ENCODE peak calls at places on chromosomes 3 and 15, in six cellular contexts. Q is CD4-positive, CD25-positive, alpha-beta regulatory T cell; B is IMR-90; M is psoas muscle; Y is osteoblast; H is GM06990. T is an unnamed sample. For H3K27me3, the result is how much of the 10 kb centered on the place peaks cover.

GRCh38 chr3:11662392-11662990 is 18.8 kb upstream of the VGLL4 start:
- DNase-seq in M (no peak), Q (no peak), B (no peak), Y (peak), H (no peak), T (no peak)

GRCh38 chr15:70056091-70056680 is 41.5 kb downstream of the TLE3 start:
- DNase-seq in M (no peak), B (no peak), H (no peak), Y (no peak), Q (no peak), T (no peak)

GRCh38 chr3:133674290-133674912 is 12.7 kb upstream of the TOPBP1 start:
- DNase-seq in H (peak), Q (no peak), Y (peak), M (no peak), B (no peak), T (no peak)

GRCh38 chr15:92277776-92278175 is 115.9 kb upstream of the ST8SIA2 start:
- DNase-seq in Q (no peak), Y (no peak), H (no peak), B (no peak), M (no peak), T (no peak)

GRCh38 chr3:10410383-10411002 is 89.6 kb upstream of the SEC13 start:
- DNase-seq in B (no peak), H (no peak), Q (no peak), Y (peak), M (no peak), T (no peak)

GRCh38 chr3:197088370-197088769 is 58.8 kb upstream of the MELTF start:
- DNase-seq in H (no peak), B (no peak), M (no peak), Y (no peak), Q (no peak), T (no peak)

GRCh38 chr15:28995193-28995592 is 109.4 kb downstream of the APBA2 start:
- DNase-seq in H (no peak), B (no peak), M (no peak), Y (no peak), Q (no peak), T (no peak)

GRCh38 chr3:59043391-59043790 is 6.4 kb downstream of the CFAP20DC start:
- DNase-seq in H (no peak), Q (no peak), Y (no peak), M (no peak), B (no peak), T (no peak)

GRCh38 chr15:20310603-20311002 is 231.0 kb downstream of the GOLGA6L6 start:
- DNase-seq in Q (no peak), Y (no peak), M (no peak), B (no peak), H (no peak), T (no peak)

GRCh38 chr3:50292924-50293801 is 934 bp upstream of the IFRD2 start:
- DNase-seq in B (no peak), M (no peak), Q (no peak), Y (peak), H (no peak), T (no peak)

GRCh38 chr3:40524571-40525285 is at the start of gene ZNF621:
- DNase-seq in Q (peak), M (peak), Y (peak), H (peak), B (peak), T (peak)

GRCh38 chr15:56917652-56918045 is 795 bp upstream of the TCF12 start:
- DNase-seq in Y (no peak), H (no peak), B (no peak), M (no peak), Q (no peak), T (no peak)

GRCh38 chr3:187736418-187736871 is 8.8 kb downstream of the BCL6 start:
- DNase-seq in B (peak), H (no peak), M (peak), Y (peak), Q (no peak), T (no peak)

GRCh38 chr3:107431298-107432012 is 54.2 kb downstream of the CCDC54 start:
- DNase-seq in Y (peak), M (peak), B (peak), Q (peak), H (peak), T (peak)

GRCh38 chr3:46935168-46935858 is 41.2 kb downstream of the CCDC12 start:
- DNase-seq in M (peak), B (peak), Q (no peak), H (no peak), Y (peak), T (no peak)

GRCh38 chr3:86180696-86181095 is 810.3 kb downstream of the VGLL3 start:
- DNase-seq in M (no peak), B (no peak), Q (no peak), Y (no peak), H (no peak), T (no peak)

GRCh38 chr3:157201648-157202278 is 41.8 kb upstream of the CCNL1 start:
- DNase-seq in H (no peak), Y (no peak), M (no peak), B (peak), Q (peak), T (no peak)

GRCh38 chr3:4849739-4850138 is 129.5 kb upstream of the BHLHE40 start:
- DNase-seq in Y (no peak), Q (no peak), H (no peak), M (no peak), B (no peak), T (no peak)

GRCh38 chr3:152177757-152178156 is 91.0 kb upstream of the MBNL1 start:
- DNase-seq in Q (no peak), H (no peak), B (no peak), M (no peak), Y (no peak), T (no peak)

GRCh38 chr3:152174876-152175575 is 93.7 kb upstream of the MBNL1 start:
- DNase-seq in Y (no peak), M (no peak), Q (no peak), B (peak), H (no peak), T (no peak)

GRCh38 chr3:152176998-152177397 is 91.7 kb upstream of the MBNL1 start:
- DNase-seq in H (no peak), M (no peak), B (no peak), Y (no peak), Q (no peak), T (no peak)

GRCh38 chr3:152175576-152175883 is 93.2 kb upstream of the MBNL1 start:
- DNase-seq in B (peak), M (no peak), Q (no peak), H (no peak), Y (no peak), T (no peak)

GRCh38 chr3:152176241-152176640 is 92.5 kb upstream of the MBNL1 start:
- DNase-seq in Y (no peak), H (no peak), B (peak), Q (no peak), M (no peak), T (no peak)
- H3K4me3 ChIP-seq in Y (no peak), H (no peak), B (no peak), Q (no peak), M (no peak), T (no peak)

GRCh38 chr3:45794177-45794560 is 2.2 kb downstream of the SLC6A20 start:
- DNase-seq in B (no peak), H (no peak), Y (no peak), M (no peak), Q (no peak), T (no peak)

GRCh38 chr3:45793482-45794176 is 2.7 kb downstream of the SLC6A20 start:
- DNase-seq in M (no peak), H (no peak), B (no peak), Q (no peak), Y (peak), T (no peak)

GRCh38 chr3:45792036-45792435 is 4.3 kb downstream of the SLC6A20 start:
- DNase-seq in M (no peak), B (no peak), H (no peak), Y (no peak), Q (no peak), T (no peak)

GRCh38 chr3:45790611-45791010 is 5.7 kb downstream of the SLC6A20 start:
- DNase-seq in Y (peak), M (no peak), B (no peak), H (no peak), Q (no peak), T (no peak)

DNA sequence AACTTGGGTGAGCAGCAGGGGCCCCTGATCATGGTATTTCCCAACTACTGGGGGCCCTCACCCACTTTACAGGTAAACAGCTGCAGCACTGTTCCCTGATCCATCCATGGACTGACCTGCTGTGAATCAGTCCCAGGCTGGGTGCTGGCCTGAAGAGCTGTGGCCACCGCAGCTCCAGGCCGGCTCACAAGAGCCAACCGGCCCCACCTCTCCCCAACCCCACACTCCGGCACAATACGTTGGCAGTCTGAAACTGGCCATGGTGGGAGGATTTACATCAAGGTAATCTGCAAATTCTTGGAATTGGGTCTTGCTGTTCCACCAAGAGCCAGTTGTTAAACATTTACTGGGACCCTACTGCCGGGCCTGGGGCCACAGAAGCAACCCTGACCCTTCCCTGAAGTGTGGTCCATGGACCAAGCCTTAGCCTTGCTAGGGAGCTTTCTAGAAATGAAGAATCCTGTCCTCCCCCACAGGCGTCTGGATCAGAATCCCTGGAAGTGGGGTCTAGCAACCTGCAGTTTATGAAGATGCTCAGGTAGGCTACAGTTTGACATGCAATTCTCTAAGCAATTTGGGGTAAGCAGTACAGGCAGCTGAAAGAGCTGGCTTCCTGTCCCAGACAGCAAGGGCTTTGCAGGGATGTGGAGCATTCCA is 3.7 kb downstream of the SLC6A20 start:
- DNase-seq in Y (no peak), H (no peak), B (no peak), Q (no peak), M (no peak), T (no peak)
- H3K27me3 ChIP-seq in Y (half or more), H (under half), B (half or more), Q (under half), M (under half), T (under half)

GRCh38 chr3:143216709-143217182 is 97.2 kb downstream of the CHST2 start:
- DNase-seq in M (no peak), Y (no peak), B (no peak), Q (peak), H (no peak), T (no peak)
- H3K4me3 ChIP-seq in M (no peak), Y (peak), B (no peak), Q (no peak), H (no peak), T (no peak)

GRCh38 chr3:154304936-154305335 is 19.4 kb downstream of the DHX36 start:
- DNase-seq in Q (no peak), B (no peak), Y (no peak), M (no peak), H (no peak), T (no peak)

GRCh38 chr3:154301556-154301955 is 22.7 kb downstream of the DHX36 start:
- DNase-seq in Y (no peak), Q (no peak), B (no peak), M (no peak), H (no peak), T (no peak)

GRCh38 chr3:154307363-154307762 is 16.9 kb downstream of the DHX36 start:
- DNase-seq in H (no peak), M (no peak), Y (no peak), Q (no peak), B (no peak), T (no peak)

DNA sequence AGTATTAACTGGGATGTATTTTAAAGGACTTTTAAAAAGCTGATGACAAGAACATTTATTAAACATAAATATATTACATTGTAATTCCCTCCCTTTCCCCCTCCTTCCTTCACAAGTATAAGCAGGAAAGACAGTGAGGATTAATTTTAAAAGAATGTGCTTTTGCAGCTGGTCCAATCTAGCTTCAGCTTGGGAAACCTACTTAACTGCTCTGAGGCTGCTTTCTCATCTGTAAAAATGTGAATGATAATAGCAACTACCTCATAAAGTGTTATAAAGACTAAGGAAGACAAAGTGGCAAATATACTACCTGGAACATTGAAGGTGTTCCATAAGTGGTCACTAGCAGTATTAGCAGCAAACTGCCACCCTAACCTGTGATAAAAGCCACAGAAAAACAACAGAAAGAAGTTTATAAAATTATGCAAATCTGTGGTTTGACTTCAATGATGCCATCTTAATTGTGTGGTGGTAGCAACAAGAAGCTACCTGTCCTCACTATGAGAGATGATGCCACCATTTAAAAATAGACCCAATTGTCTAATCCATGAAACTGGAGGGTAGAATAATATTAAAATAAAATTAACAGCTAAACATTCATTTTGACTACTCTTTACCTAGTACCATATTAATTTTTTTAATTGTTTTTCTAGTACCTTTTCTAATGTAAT is 20.0 kb downstream of the DHX36 start:
- DNase-seq in H (no peak), Q (no peak), B (peak), M (no peak), Y (peak), T (no peak)
- H3K27me3 ChIP-seq in H (under half), Q (under half), B (under half), M (under half), Y (under half), T (under half)

GRCh38 chr3:191328383-191328962 is 721 bp upstream of the CCDC50 start:
- DNase-seq in Y (no peak), Q (no peak), M (no peak), H (no peak), B (no peak), T (no peak)
- H3K4me3 ChIP-seq in Y (peak), Q (peak), M (peak), H (peak), B (peak), T (peak)

GRCh38 chr15:38860253-38860652 is 295.6 kb upstream of the RASGRP1 start:
- DNase-seq in H (no peak), M (no peak), Q (no peak), Y (no peak), B (no peak), T (no peak)
- H3K27me3 ChIP-seq in H (under half), M (under half), Q (under half), Y (under half), B (under half), T (under half)

DNA sequence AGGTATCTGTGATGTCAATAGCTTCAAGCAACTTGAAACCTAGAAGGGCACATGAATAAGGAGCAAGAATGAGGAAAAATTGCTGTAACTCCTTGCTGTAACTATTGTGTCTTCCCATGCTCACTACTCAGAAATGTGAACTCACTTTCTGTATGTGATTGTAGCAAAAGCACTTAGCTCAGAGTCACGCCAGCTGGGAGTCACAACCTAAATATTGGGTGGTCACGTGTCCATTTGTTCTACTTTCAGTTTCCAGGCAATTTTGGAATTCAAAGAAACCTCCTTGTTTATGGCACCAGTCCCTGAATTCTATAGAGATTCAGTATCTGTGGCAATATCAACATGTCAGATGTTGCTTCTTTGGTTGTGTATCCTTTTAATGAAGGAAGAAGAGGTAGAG is 241.6 kb upstream of the AZI2 start:
- DNase-seq in M (no peak), Y (peak), B (peak), Q (no peak), H (no peak), T (no peak)
- H3K4me3 ChIP-seq in M (no peak), Y (no peak), B (peak), Q (no peak), H (no peak), T (no peak)

GRCh38 chr3:168863561-168863960 is 767.8 kb upstream of the GOLIM4 start:
- DNase-seq in Q (no peak), Y (no peak), B (peak), H (no peak), M (no peak), T (no peak)
- H3K27me3 ChIP-seq in Q (under half), Y (under half), B (under half), H (under half), M (under half), T (under half)